ENCODE peak calls at places on chromosomes 2 and 18, in six cellular contexts. D is transverse colon, G is H54, H is GM12878, O is adrenal gland, C is IMR-90. J is an unnamed sample.

GRCh38 chr2:240649331-240649730 is 24.1 kb downstream of the GPR35 start:
- DNase-seq in D (no peak), G (no peak), H (no peak), O (no peak), C (no peak), J (no peak)

GRCh38 chr2:176080540-176081355 is 3.0 kb downstream of the EVX2 start:
- DNase-seq in D (peak; percentile 49), G (no peak), H (no peak), O (no peak), C (no peak), J (peak; percentile 66)

GRCh38 chr2:174972924-174973323 is 32.3 kb downstream of the CHN1 start:
- DNase-seq in D (no peak), G (no peak), H (no peak), O (no peak), C (peak; percentile 83), J (no peak)

GRCh38 chr18:5604778-5605177 is 61.0 kb upstream of the EPB41L3 start:
- DNase-seq in D (no peak), G (no peak), H (no peak), O (no peak), C (no peak), J (no peak)

GRCh38 chr2:71389379-71390072 is 57.9 kb downstream of the ZNF638 start:
- DNase-seq in D (no peak), G (no peak), H (no peak), O (no peak), C (no peak), J (no peak)

GRCh38 chr2:96873651-96874096 is 3.8 kb upstream of the SEMA4C start:
- DNase-seq in D (peak; percentile 47), G (no peak), H (no peak), O (peak; percentile 64), C (no peak), J (no peak)

GRCh38 chr2:240449764-240450531 is 14.5 kb downstream of the GPC1 start:
- DNase-seq in D (no peak), G (peak; percentile 71), H (no peak), O (no peak), C (peak; percentile 38), J (no peak)

GRCh38 chr2:29782087-29782486 is 139.3 kb downstream of the ALK start:
- DNase-seq in D (no peak), G (no peak), H (no peak), O (no peak), C (no peak), J (no peak)

GRCh38 chr18:5603153-5603552 is 59.4 kb upstream of the EPB41L3 start:
- DNase-seq in D (no peak), G (no peak), H (no peak), O (no peak), C (no peak), J (no peak)

GRCh38 chr2:27681844-27682243 is 18.2 kb downstream of the SLC4A1AP start:
- DNase-seq in D (no peak), G (no peak), H (no peak), O (no peak), C (peak; percentile 51), J (peak; percentile 27)

GRCh38 chr2:207289295-207290018 is 123.7 kb upstream of the KLF7 start:
- DNase-seq in D (no peak), G (no peak), H (no peak), O (no peak), C (no peak), J (no peak)

GRCh38 chr2:209946539-209946938 is 55.9 kb upstream of the RPE start:
- DNase-seq in D (no peak), G (no peak), H (no peak), O (no peak), C (no peak), J (no peak)

GRCh38 chr2:48531141-48531648 is 1.2 kb downstream of the STON1 start:
- DNase-seq in D (no peak), G (peak; percentile 46), H (no peak), O (no peak), C (peak; percentile 68), J (no peak)

GRCh38 chr2:164933751-164934189 is 21.6 kb downstream of the SLC38A11 start:
- DNase-seq in D (no peak), G (no peak), H (no peak), O (no peak), C (no peak), J (no peak)

GRCh38 chr2:23330214-23330613 is 54.8 kb upstream of the KLHL29 start:
- DNase-seq in D (no peak), G (peak; percentile 19), H (no peak), O (no peak), C (peak; percentile 20), J (peak; percentile 20)

GRCh38 chr2:8103085-8103708 is 578.7 kb upstream of the ID2 start:
- DNase-seq in D (no peak), G (no peak), H (no peak), O (no peak), C (peak; percentile 78), J (no peak)

GRCh38 chr18:5294618-5295230 is 802 bp downstream of the ZBTB14 start:
- DNase-seq in D (peak; percentile 56), G (peak; percentile 44), H (no peak), O (peak; percentile 63), C (peak; percentile 51), J (peak; percentile 81)

GRCh38 chr18:58893388-58894099 is 28.9 kb downstream of the ZNF532 start:
- DNase-seq in D (no peak), G (no peak), H (no peak), O (no peak), C (peak; percentile 53), J (no peak)

GRCh38 chr18:56756971-56757370 is 105.8 kb downstream of the WDR7 start:
- DNase-seq in D (no peak), G (no peak), H (no peak), O (peak; percentile 33), C (no peak), J (no peak)

GRCh38 chr2:150486539-150487484 is 655 bp downstream of the RND3 start:
- DNase-seq in D (peak; percentile 54), G (no peak), H (no peak), O (peak; percentile 37), C (peak; percentile 24), J (no peak)

GRCh38 chr18:75008186-75008585 is 200.8 kb downstream of the PTGR3 start:
- DNase-seq in D (no peak), G (no peak), H (no peak), O (no peak), C (no peak), J (no peak)

GRCh38 chr2:241649414-241649813 is 11.9 kb downstream of the ATG4B start:
- DNase-seq in D (no peak), G (no peak), H (no peak), O (no peak), C (no peak), J (no peak)

GRCh38 chr2:41207578-41207977 is 755.7 kb upstream of the SLC8A1 start:
- DNase-seq in D (no peak), G (no peak), H (no peak), O (no peak), C (no peak), J (no peak)

GRCh38 chr2:854460-854859 is 96.2 kb upstream of the SNTG2 start:
- DNase-seq in D (peak; percentile 66), G (peak; percentile 20), H (no peak), O (no peak), C (no peak), J (peak; percentile 54)

GRCh38 chr2:85053802-85054201 is 79.4 kb upstream of the TCF7L1 start:
- DNase-seq in D (peak; percentile 79), G (peak; percentile 33), H (no peak), O (peak; percentile 56), C (peak; percentile 54), J (no peak)

GRCh38 chr2:223050188-223050587 is 1.8 kb upstream of the KCNE4 start:
- DNase-seq in D (no peak), G (no peak), H (no peak), O (no peak), C (no peak), J (no peak)

GRCh38 chr2:43220229-43220981 is 6.0 kb downstream of the ZFP36L2 start:
- DNase-seq in D (no peak), G (no peak), H (no peak), O (no peak), C (peak; percentile 42), J (no peak)

GRCh38 chr18:29840101-29840500 is 1202.4 kb downstream of the DSC3 start:
- DNase-seq in D (no peak), G (no peak), H (no peak), O (no peak), C (peak; percentile 67), J (no peak)

GRCh38 chr2:45892757-45893156 is 241.3 kb downstream of the PRKCE start:
- DNase-seq in D (no peak), G (no peak), H (no peak), O (peak; percentile 40), C (peak; percentile 50), J (no peak)

GRCh38 chr2:53211201-53211774 is 556.3 kb upstream of the CHAC2 start:
- DNase-seq in D (no peak), G (no peak), H (no peak), O (no peak), C (no peak), J (no peak)
- TF ChIP-seq POLR2A in D (no peak), G (no peak), H (no peak), O (no peak), C (no peak), J (no peak)

DNA sequence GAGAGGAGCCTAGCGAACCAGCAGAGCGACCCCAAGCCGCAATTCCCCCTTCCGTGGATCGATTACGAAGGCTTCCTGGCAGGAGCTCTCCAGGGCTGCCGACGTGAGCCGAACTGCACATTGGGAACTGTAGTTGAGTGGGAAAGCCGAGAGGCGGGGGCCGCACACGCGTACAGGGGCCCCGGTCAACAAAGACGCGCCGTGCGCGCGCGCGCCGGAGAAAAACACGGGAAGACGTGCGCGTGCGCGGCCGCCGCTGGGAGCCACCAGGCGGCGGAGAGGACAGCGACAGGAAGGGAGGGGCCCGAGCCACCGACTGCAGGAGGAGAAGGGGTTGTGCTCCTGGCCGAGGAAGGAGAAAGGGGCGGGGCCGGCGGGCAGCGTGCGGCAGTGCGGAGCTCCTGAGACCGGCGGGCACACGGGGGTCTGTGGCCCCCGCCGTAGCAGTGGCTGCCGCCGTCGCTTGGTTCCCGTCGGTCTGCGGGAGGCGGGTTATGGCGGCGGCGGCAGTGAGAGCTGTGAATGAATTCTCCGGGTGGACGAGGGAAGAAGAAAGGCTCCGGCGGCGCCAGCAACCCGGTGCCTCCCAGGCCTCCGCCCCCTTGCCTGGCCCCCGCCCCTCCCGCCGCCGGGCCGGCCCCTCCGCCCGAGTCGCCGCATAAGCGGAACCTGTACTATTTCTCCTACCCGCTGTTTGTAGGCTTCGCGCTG is at the start of gene SPAST:
- DNase-seq in D (peak; percentile 98), G (peak; percentile 97), H (peak; percentile 90), O (peak; percentile 98), C (peak; percentile 95), J (peak; percentile 98)
- TF ChIP-seq POLR2A in D (peak; percentile 67), G (peak; percentile 58), H (peak; percentile 78), O (no peak), C (no peak), J (peak; percentile 48)

GRCh38 chr2:173090291-173090877 is 14.7 kb downstream of the MAP3K20 start:
- DNase-seq in D (no peak), G (no peak), H (no peak), O (no peak), C (peak; percentile 76), J (no peak)
- TF ChIP-seq POLR2A in D (no peak), G (no peak), H (no peak), O (no peak), C (peak; percentile 35), J (no peak)

DNA sequence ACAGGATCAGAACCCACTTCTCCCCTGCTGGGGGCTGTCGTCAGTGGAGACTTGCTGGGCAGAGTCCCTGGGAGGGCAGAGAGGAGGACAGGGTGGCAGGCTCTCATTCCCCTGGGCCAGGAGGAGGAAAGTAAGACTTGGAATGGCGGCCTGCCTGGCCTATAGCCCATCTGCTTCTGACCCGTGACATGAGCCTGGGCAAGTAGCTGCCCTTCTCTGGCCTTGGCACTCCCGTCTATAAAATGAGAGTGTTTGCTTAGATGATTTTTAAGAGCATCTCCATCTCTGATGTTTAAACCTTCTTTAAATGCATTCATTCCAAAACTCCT is 173.0 kb downstream of the DDX1 start:
- DNase-seq in D (no peak), G (no peak), H (no peak), O (no peak), C (no peak), J (no peak)
- TF ChIP-seq POLR2A in D (no peak), G (no peak), H (no peak), O (no peak), C (no peak), J (no peak)

J was measured in erythroblast.